ENCODE peak calls at places on chromosome 21, in seven cellular contexts. E, V, F, N, G, J and C are unnamed samples.

GRCh38 chr21:45073301-45074047 is 906 bp upstream of the ADARB1 start:
- DNase-seq in E (no peak), V (peak), F (no peak), N (no peak), G (no peak), J (no peak), C (peak)

GRCh38 chr21:14620152-14620551 is 74.0 kb upstream of the SAMSN1 start:
- DNase-seq in E (no peak), V (no peak), F (no peak), N (no peak), G (no peak), J (no peak), C (no peak)

GRCh38 chr21:37266515-37267221 is 466 bp downstream of the VPS26C start:
- DNase-seq in E (no peak), V (peak), F (no peak), N (no peak), G (no peak), J (no peak), C (peak)

GRCh38 chr21:27300770-27301169 is 333.9 kb upstream of the ADAMTS5 start:
- DNase-seq in E (no peak), V (no peak), F (no peak), N (no peak), G (no peak), J (no peak), C (no peak)

GRCh38 chr21:28480091-28480869 is 512.4 kb downstream of the LTN1 start:
- DNase-seq in E (no peak), V (no peak), F (no peak), N (no peak), G (no peak), J (no peak), C (no peak)

GRCh38 chr21:28737671-28738279 is 254.9 kb downstream of the LTN1 start:
- DNase-seq in E (no peak), V (no peak), F (no peak), N (no peak), G (no peak), J (no peak), C (peak)

GRCh38 chr21:25459365-25459764 is 147.9 kb downstream of the MRPL39 start:
- DNase-seq in E (no peak), V (no peak), F (no peak), N (no peak), G (no peak), J (no peak), C (no peak)

GRCh38 chr21:28798798-28799197 is 193.9 kb downstream of the LTN1 start:
- DNase-seq in E (no peak), V (no peak), F (no peak), N (no peak), G (no peak), J (no peak), C (no peak)

GRCh38 chr21:39951183-39952101 is 84.2 kb downstream of the PCP4 start:
- DNase-seq in E (no peak), V (no peak), F (no peak), N (no peak), G (no peak), J (no peak), C (no peak)

GRCh38 chr21:38486221-38486620 is 12.1 kb downstream of the ERG start:
- DNase-seq in E (no peak), V (no peak), F (no peak), N (no peak), G (no peak), J (no peak), C (no peak)

GRCh38 chr21:39014751-39015150 is 168.5 kb downstream of the PSMG1 start:
- DNase-seq in E (no peak), V (no peak), F (no peak), N (no peak), G (no peak), J (no peak), C (no peak)

GRCh38 chr21:25578070-25578961 is 29.0 kb downstream of the MRPL39 start:
- DNase-seq in E (no peak), V (no peak), F (no peak), N (no peak), G (no peak), J (no peak), C (peak)

GRCh38 chr21:36630485-36631206 is 68.3 kb upstream of the SIM2 start:
- DNase-seq in E (peak), V (peak), F (peak), N (peak), G (no peak), J (peak), C (peak)

GRCh38 chr21:27129694-27130093 is 162.8 kb upstream of the ADAMTS5 start:
- DNase-seq in E (no peak), V (no peak), F (no peak), N (no peak), G (no peak), J (no peak), C (no peak)

GRCh38 chr21:29164330-29164942 is 34.0 kb downstream of the MAP3K7CL start:
- DNase-seq in E (no peak), V (no peak), F (no peak), N (no peak), G (no peak), J (no peak), C (peak)

GRCh38 chr21:15978158-15978805 is 248.5 kb downstream of the USP25 start:
- DNase-seq in E (no peak), V (no peak), F (no peak), N (no peak), G (no peak), J (no peak), C (no peak)

GRCh38 chr21:36125513-36126121 is 9.3 kb upstream of the CBR3 start:
- DNase-seq in E (no peak), V (peak), F (peak), N (no peak), G (no peak), J (no peak), C (peak)

GRCh38 chr21:14451520-14451919 is 68.6 kb upstream of the HSPA13 start:
- DNase-seq in E (no peak), V (no peak), F (no peak), N (no peak), G (no peak), J (no peak), C (no peak)

GRCh38 chr21:23131177-23131576 is 2133.0 kb downstream of the NCAM2 start:
- DNase-seq in E (no peak), V (no peak), F (no peak), N (no peak), G (no peak), J (no peak), C (no peak)

GRCh38 chr21:45533731-45534571 is 8.3 kb downstream of the SLC19A1 start:
- DNase-seq in E (no peak), V (peak), F (peak), N (no peak), G (no peak), J (no peak), C (no peak)

GRCh38 chr21:45001134-45002095 is 61.6 kb downstream of the SLX9 start:
- DNase-seq in E (no peak), V (peak), F (peak), N (no peak), G (peak), J (no peak), C (no peak)

GRCh38 chr21:28771790-28772501 is 220.7 kb downstream of the LTN1 start:
- DNase-seq in E (no peak), V (no peak), F (no peak), N (no peak), G (no peak), J (no peak), C (no peak)

GRCh38 chr21:28337319-28337718 is 655.4 kb downstream of the LTN1 start:
- DNase-seq in E (no peak), V (no peak), F (no peak), N (no peak), G (no peak), J (no peak), C (no peak)

GRCh38 chr21:46392921-46393320 is 65.8 kb upstream of the DIP2A start:
- DNase-seq in E (no peak), V (no peak), F (peak), N (no peak), G (peak), J (no peak), C (no peak)

GRCh38 chr21:16084776-16085364 is 355.1 kb downstream of the USP25 start:
- DNase-seq in E (peak), V (no peak), F (peak), N (no peak), G (peak), J (no peak), C (no peak)

GRCh38 chr21:39088831-39089380 is 94.3 kb downstream of the PSMG1 start:
- DNase-seq in E (no peak), V (no peak), F (no peak), N (no peak), G (peak), J (no peak), C (no peak)

GRCh38 chr21:36169465-36170128 is 13.0 kb downstream of the DOP1B start:
- DNase-seq in E (no peak), V (no peak), F (peak), N (no peak), G (no peak), J (no peak), C (no peak)

GRCh38 chr21:32411366-32412161 is 942 bp upstream of the EVA1C start:
- DNase-seq in E (peak), V (peak), F (peak), N (no peak), G (peak), J (no peak), C (peak)
- TF ChIP-seq POLR2A in E (no peak), V (no peak), F (peak), N (no peak), G (peak), J (no peak), C (peak)

GRCh38 chr21:42498012-42498411 is 2.0 kb upstream of the RSPH1 start:
- DNase-seq in E (no peak), V (no peak), F (no peak), N (no peak), G (no peak), J (no peak), C (no peak)

GRCh38 chr21:42495765-42496119 is 282 bp downstream of the RSPH1 start:
- DNase-seq in E (no peak), V (no peak), F (no peak), N (no peak), G (no peak), J (no peak), C (no peak)

GRCh38 chr21:42496839-42497202 is 797 bp upstream of the RSPH1 start:
- DNase-seq in E (no peak), V (no peak), F (no peak), N (no peak), G (no peak), J (no peak), C (no peak)

GRCh38 chr21:42495027-42495426 is 997 bp downstream of the RSPH1 start:
- DNase-seq in E (no peak), V (no peak), F (no peak), N (no peak), G (no peak), J (no peak), C (no peak)

GRCh38 chr21:42496120-42496838 is at the start of gene RSPH1:
- DNase-seq in E (peak), V (peak), F (peak), N (peak), G (peak), J (peak), C (peak)
- TF ChIP-seq POLR2A in E (peak), V (no peak), F (peak), N (no peak), G (peak), J (no peak), C (peak)

GRCh38 chr21:35026617-35027557 is 22.2 kb downstream of the RUNX1 start:
- DNase-seq in E (peak), V (peak), F (peak), N (peak), G (peak), J (no peak), C (peak)
- TF ChIP-seq POLR2A in E (no peak), V (no peak), F (no peak), N (no peak), G (no peak), J (no peak), C (peak)

GRCh38 chr21:32257952-32258785 is 20.7 kb downstream of the MIS18A start:
- DNase-seq in E (peak), V (peak), F (peak), N (peak), G (peak), J (peak), C (peak)

GRCh38 chr21:32260130-32260529 is 18.7 kb downstream of the MIS18A start:
- DNase-seq in E (no peak), V (no peak), F (no peak), N (no peak), G (no peak), J (no peak), C (no peak)

GRCh38 chr21:32253215-32253641 is 25.6 kb downstream of the MIS18A start:
- DNase-seq in E (no peak), V (no peak), F (peak), N (no peak), G (peak), J (no peak), C (no peak)

GRCh38 chr21:32256873-32257620 is 21.8 kb downstream of the MIS18A start:
- DNase-seq in E (peak), V (peak), F (peak), N (no peak), G (peak), J (no peak), C (no peak)

GRCh38 chr21:32256226-32256625 is 22.6 kb downstream of the MIS18A start:
- DNase-seq in E (no peak), V (no peak), F (no peak), N (no peak), G (no peak), J (no peak), C (no peak)
- TF ChIP-seq POLR2A in E (no peak), V (no peak), F (no peak), N (no peak), G (no peak), J (no peak), C (no peak)

GRCh38 chr21:41459884-41460534 is 34.0 kb downstream of the MX1 start:
- DNase-seq in E (no peak), V (no peak), F (no peak), N (no peak), G (no peak), J (no peak), C (no peak)
- TF ChIP-seq POLR2A in E (no peak), V (no peak), F (no peak), N (peak), G (no peak), J (peak), C (no peak)

GRCh38 chr21:34074283-34075098 is 1.1 kb downstream of the MRPS6 start:
- DNase-seq in E (no peak), V (no peak), F (no peak), N (no peak), G (no peak), J (no peak), C (peak)

GRCh38 chr21:34071683-34072082 is 1.7 kb upstream of the MRPS6 start:
- DNase-seq in E (no peak), V (no peak), F (no peak), N (no peak), G (no peak), J (no peak), C (no peak)

GRCh38 chr21:34073749-34074282 is 438 bp downstream of the MRPS6 start:
- DNase-seq in E (no peak), V (peak), F (peak), N (peak), G (no peak), J (peak), C (peak)

GRCh38 chr21:34072145-34073031 is 990 bp upstream of the MRPS6 start:
- DNase-seq in E (no peak), V (peak), F (no peak), N (no peak), G (no peak), J (no peak), C (no peak)

DNA sequence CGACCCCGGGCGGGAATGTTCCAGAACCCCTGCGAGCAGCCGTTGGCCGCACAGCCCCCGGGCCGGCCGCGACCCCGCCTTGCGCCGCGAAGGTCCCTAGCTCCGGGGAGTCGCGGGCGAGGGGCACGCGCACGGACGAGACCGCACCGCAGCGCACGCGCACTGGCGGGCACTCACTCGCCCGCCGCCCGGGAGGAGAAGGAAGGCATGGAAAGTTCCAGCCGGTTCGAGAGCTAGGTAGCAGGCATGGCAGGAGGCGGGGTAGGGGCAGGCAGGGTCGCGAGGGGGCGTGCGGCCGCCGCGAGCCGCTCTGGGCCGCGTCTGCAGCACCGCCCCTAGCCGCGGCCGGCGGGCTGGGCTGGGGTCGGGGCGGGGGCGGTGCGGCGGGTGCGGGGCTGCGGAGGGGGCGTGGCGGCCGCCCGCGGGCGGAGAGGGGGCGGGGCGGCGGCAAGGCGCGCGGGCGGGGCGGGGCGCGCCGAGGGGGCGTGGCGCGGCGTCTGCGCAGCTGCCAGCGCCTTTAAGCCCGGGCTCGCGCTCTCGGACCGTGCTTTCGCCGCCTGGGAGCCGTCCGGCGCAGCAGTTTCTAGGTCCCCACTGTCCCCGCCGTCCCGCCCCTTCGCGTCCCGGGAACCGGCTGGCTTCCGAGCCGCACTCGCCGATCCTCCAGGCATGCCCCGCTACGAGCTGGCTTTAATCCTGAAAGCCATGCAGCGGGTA is at the start of the genes MRPS6 and SLC5A3:
- DNase-seq in E (peak), V (peak), F (peak), N (peak), G (peak), J (peak), C (peak)
- TF ChIP-seq POLR2A in E (peak), V (no peak), F (peak), N (peak), G (peak), J (peak), C (peak)

GRCh38 chr21:43810505-43811261 is 21.3 kb downstream of the RRP1 start:
- DNase-seq in E (peak), V (peak), F (peak), N (peak), G (peak), J (peak), C (peak)
- TF ChIP-seq POLR2A in E (no peak), V (no peak), F (no peak), N (peak), G (no peak), J (no peak), C (no peak)